ENCODE peak calls at places on chromosomes 13 and 19, in ten cellular contexts. O, A, L, S, M, B, X, N, T and G are unnamed samples.

GRCh38 chr19:33552191-33552927 is 30.8 kb upstream of the PEPD start:
- DNase-seq in O (no peak), A (no peak), L (peak; percentile 32), S (no peak), M (no peak), B (no peak), X (no peak), N (no peak), T (no peak), G (no peak)

GRCh38 chr13:28621439-28621838 is 37.5 kb upstream of the POMP start:
- DNase-seq in O (no peak), A (no peak), L (no peak), S (no peak), M (no peak), B (no peak), X (no peak), N (no peak), T (no peak), G (no peak)

GRCh38 chr19:17090501-17091074 is 15.0 kb downstream of the MYO9B start:
- DNase-seq in O (no peak), A (no peak), L (no peak), S (no peak), M (no peak), B (no peak), X (peak; percentile 63), N (no peak), T (no peak), G (no peak)

GRCh38 chr13:75705908-75706307 is 69.8 kb downstream of the LMO7 start:
- DNase-seq in O (no peak), A (no peak), L (no peak), S (no peak), M (no peak), B (no peak), X (no peak), N (no peak), T (no peak), G (no peak)

GRCh38 chr13:45705936-45706335 is 3.8 kb downstream of the CBY2 start:
- DNase-seq in O (no peak), A (no peak), L (no peak), S (no peak), M (no peak), B (no peak), X (no peak), N (no peak), T (no peak), G (no peak)

GRCh38 chr19:18723871-18724377 is 40.4 kb downstream of the CRTC1 start:
- DNase-seq in O (no peak), A (no peak), L (no peak), S (no peak), M (no peak), B (no peak), X (no peak), N (peak; percentile 46), T (no peak), G (no peak)

GRCh38 chr13:50693755-50694154 is 149.7 kb downstream of the DLEU7 start:
- DNase-seq in O (no peak), A (no peak), L (no peak), S (no peak), M (peak; percentile 27), B (peak; percentile 21), X (no peak), N (no peak), T (peak; percentile 47), G (no peak)

GRCh38 chr13:47038196-47038595 is 141.3 kb upstream of the HTR2A start:
- DNase-seq in O (no peak), A (no peak), L (no peak), S (no peak), M (no peak), B (no peak), X (no peak), N (no peak), T (no peak), G (no peak)

GRCh38 chr19:34722353-34722752 is 11.7 kb upstream of the ZNF181 start:
- DNase-seq in O (no peak), A (no peak), L (no peak), S (no peak), M (no peak), B (no peak), X (no peak), N (no peak), T (no peak), G (no peak)

GRCh38 chr13:25840931-25841330 is 210.9 kb downstream of the SHISA2 start:
- DNase-seq in O (no peak), A (no peak), L (no peak), S (no peak), M (no peak), B (no peak), X (no peak), N (no peak), T (no peak), G (no peak)

GRCh38 chr19:19039901-19040300 is 6.5 kb downstream of the ARMC6 start:
- DNase-seq in O (no peak), A (no peak), L (no peak), S (no peak), M (no peak), B (no peak), X (no peak), N (no peak), T (no peak), G (no peak)

GRCh38 chr19:38932425-38933179 is 1.9 kb downstream of the MRPS12 start:
- DNase-seq in O (no peak), A (no peak), L (no peak), S (no peak), M (no peak), B (no peak), X (peak; percentile 16), N (peak; percentile 60), T (peak; percentile 74), G (no peak)

GRCh38 chr13:97289514-97290298 is 67.6 kb downstream of the MBNL2 start:
- DNase-seq in O (no peak), A (no peak), L (no peak), S (no peak), M (no peak), B (no peak), X (no peak), N (no peak), T (no peak), G (no peak)

GRCh38 chr13:50910483-50910805 is 853 bp downstream of the RNASEH2B start:
- DNase-seq in O (no peak), A (no peak), L (peak; percentile 72), S (no peak), M (peak; percentile 44), B (peak; percentile 44), X (peak; percentile 22), N (peak; percentile 24), T (no peak), G (no peak)